ENCODE peak calls at places on chromosome 18, in ten cellular contexts. One of them, this sample, is unnamed.

GRCh38 chr18:45255142-45255890 is 360.0 kb upstream of the SLC14A2 start:
- DNase-seq in HCT116: no peak
- DNase-seq in tibial nerve: no peak
- DNase-seq in prostate gland: no peak
- DNase-seq in stomach: no peak
- DNase-seq in suprapubic skin: peak; percentile 57
- DNase-seq in ovary: no peak
- DNase-seq in body of pancreas: no peak
- DNase-seq in IMR-90: peak; percentile 92
- DNase-seq in A549: no peak
- DNase-seq in this sample: no peak

GRCh38 chr18:45901654-45902210 is 65.4 kb downstream of the EPG5 start:
- DNase-seq in HCT116: no peak
- DNase-seq in tibial nerve: no peak
- DNase-seq in prostate gland: no peak
- DNase-seq in stomach: no peak
- DNase-seq in suprapubic skin: no peak
- DNase-seq in ovary: no peak
- DNase-seq in body of pancreas: no peak
- DNase-seq in IMR-90: no peak
- DNase-seq in A549: no peak
- DNase-seq in this sample: no peak

GRCh38 chr18:46723856-46724415 is 32.9 kb downstream of the ST8SIA5 start:
- DNase-seq in HCT116: no peak
- DNase-seq in tibial nerve: no peak
- DNase-seq in prostate gland: no peak
- DNase-seq in stomach: no peak
- DNase-seq in suprapubic skin: no peak
- DNase-seq in ovary: no peak
- DNase-seq in body of pancreas: no peak
- DNase-seq in IMR-90: no peak
- DNase-seq in A549: no peak
- DNase-seq in this sample: no peak

GRCh38 chr18:54774423-54774822 is 53.9 kb upstream of the RAB27B start:
- DNase-seq in HCT116: no peak
- DNase-seq in tibial nerve: no peak
- DNase-seq in prostate gland: no peak
- DNase-seq in stomach: no peak
- DNase-seq in suprapubic skin: no peak
- DNase-seq in ovary: no peak
- DNase-seq in body of pancreas: no peak
- DNase-seq in IMR-90: peak; percentile 41
- DNase-seq in A549: no peak
- DNase-seq in this sample: no peak

GRCh38 chr18:48950536-48951447 is at the start of gene SMAD7:
- DNase-seq in HCT116: no peak
- DNase-seq in tibial nerve: peak; percentile 41
- DNase-seq in prostate gland: no peak
- DNase-seq in stomach: peak; percentile 40
- DNase-seq in suprapubic skin: no peak
- DNase-seq in ovary: peak; percentile 65
- DNase-seq in body of pancreas: peak; percentile 33
- DNase-seq in IMR-90: no peak
- DNase-seq in A549: no peak
- DNase-seq in this sample: no peak

GRCh38 chr18:46325836-46326235 is 221.7 kb downstream of the HAUS1 start:
- DNase-seq in HCT116: no peak
- DNase-seq in tibial nerve: no peak
- DNase-seq in prostate gland: no peak
- DNase-seq in stomach: no peak
- DNase-seq in suprapubic skin: no peak
- DNase-seq in ovary: no peak
- DNase-seq in body of pancreas: no peak
- DNase-seq in IMR-90: no peak
- DNase-seq in A549: no peak
- DNase-seq in this sample: no peak

GRCh38 chr18:72652990-72653593 is 109.0 kb upstream of the CBLN2 start:
- DNase-seq in HCT116: no peak
- DNase-seq in tibial nerve: no peak
- DNase-seq in prostate gland: no peak
- DNase-seq in stomach: no peak
- DNase-seq in suprapubic skin: no peak
- DNase-seq in ovary: peak; percentile 55
- DNase-seq in body of pancreas: peak; percentile 46
- DNase-seq in IMR-90: no peak
- DNase-seq in A549: peak; percentile 4
- DNase-seq in this sample: no peak

GRCh38 chr18:56168049-56168781 is 470.2 kb downstream of the TXNL1 start:
- DNase-seq in HCT116: no peak
- DNase-seq in tibial nerve: no peak
- DNase-seq in prostate gland: peak; percentile 9
- DNase-seq in stomach: no peak
- DNase-seq in suprapubic skin: no peak
- DNase-seq in ovary: peak; percentile 83
- DNase-seq in body of pancreas: peak; percentile 53
- DNase-seq in IMR-90: peak; percentile 91
- DNase-seq in A549: no peak
- DNase-seq in this sample: no peak

GRCh38 chr18:11981633-11982366 is 493 bp downstream of the IMPA2 start:
- DNase-seq in HCT116: no peak
- DNase-seq in tibial nerve: no peak
- DNase-seq in prostate gland: peak; percentile 25
- DNase-seq in stomach: peak; percentile 55
- DNase-seq in suprapubic skin: peak; percentile 86
- DNase-seq in ovary: peak; percentile 74
- DNase-seq in body of pancreas: peak; percentile 59
- DNase-seq in IMR-90: peak; percentile 19
- DNase-seq in A549: peak; percentile 35
- DNase-seq in this sample: peak; percentile 29

GRCh38 chr18:5543036-5543671 is 643 bp downstream of the EPB41L3 start:
- DNase-seq in HCT116: no peak
- DNase-seq in tibial nerve: no peak
- DNase-seq in prostate gland: no peak
- DNase-seq in stomach: no peak
- DNase-seq in suprapubic skin: no peak
- DNase-seq in ovary: peak; percentile 44
- DNase-seq in body of pancreas: peak; percentile 15
- DNase-seq in IMR-90: no peak
- DNase-seq in A549: no peak
- DNase-seq in this sample: no peak

GRCh38 chr18:53792762-53793161 is 431.7 kb downstream of the MBD2 start:
- DNase-seq in HCT116: no peak
- DNase-seq in tibial nerve: no peak
- DNase-seq in prostate gland: no peak
- DNase-seq in stomach: no peak
- DNase-seq in suprapubic skin: no peak
- DNase-seq in ovary: no peak
- DNase-seq in body of pancreas: no peak
- DNase-seq in IMR-90: no peak
- DNase-seq in A549: no peak
- DNase-seq in this sample: no peak

GRCh38 chr18:79552140-79552631 is 127.4 kb upstream of the CTDP1 start:
- DNase-seq in HCT116: no peak
- DNase-seq in tibial nerve: no peak
- DNase-seq in prostate gland: no peak
- DNase-seq in stomach: no peak
- DNase-seq in suprapubic skin: no peak
- DNase-seq in ovary: no peak
- DNase-seq in body of pancreas: no peak
- DNase-seq in IMR-90: no peak
- DNase-seq in A549: no peak
- DNase-seq in this sample: no peak

GRCh38 chr18:61817086-61817485 is 75.7 kb downstream of the RNF152 start:
- DNase-seq in HCT116: no peak
- DNase-seq in tibial nerve: no peak
- DNase-seq in prostate gland: no peak
- DNase-seq in stomach: no peak
- DNase-seq in suprapubic skin: no peak
- DNase-seq in ovary: no peak
- DNase-seq in body of pancreas: no peak
- DNase-seq in IMR-90: peak; percentile 45
- DNase-seq in A549: no peak
- DNase-seq in this sample: no peak

GRCh38 chr18:61821748-61822147 is 71.1 kb downstream of the RNF152 start:
- DNase-seq in HCT116: no peak
- DNase-seq in tibial nerve: no peak
- DNase-seq in prostate gland: no peak
- DNase-seq in stomach: no peak
- DNase-seq in suprapubic skin: no peak
- DNase-seq in ovary: no peak
- DNase-seq in body of pancreas: no peak
- DNase-seq in IMR-90: no peak
- DNase-seq in A549: no peak
- DNase-seq in this sample: no peak

GRCh38 chr18:61820842-61821241 is 72.0 kb downstream of the RNF152 start:
- DNase-seq in HCT116: no peak
- DNase-seq in tibial nerve: no peak
- DNase-seq in prostate gland: no peak
- DNase-seq in stomach: no peak
- DNase-seq in suprapubic skin: no peak
- DNase-seq in ovary: no peak
- DNase-seq in body of pancreas: no peak
- DNase-seq in IMR-90: peak; percentile 15
- DNase-seq in A549: no peak
- DNase-seq in this sample: no peak

DNA sequence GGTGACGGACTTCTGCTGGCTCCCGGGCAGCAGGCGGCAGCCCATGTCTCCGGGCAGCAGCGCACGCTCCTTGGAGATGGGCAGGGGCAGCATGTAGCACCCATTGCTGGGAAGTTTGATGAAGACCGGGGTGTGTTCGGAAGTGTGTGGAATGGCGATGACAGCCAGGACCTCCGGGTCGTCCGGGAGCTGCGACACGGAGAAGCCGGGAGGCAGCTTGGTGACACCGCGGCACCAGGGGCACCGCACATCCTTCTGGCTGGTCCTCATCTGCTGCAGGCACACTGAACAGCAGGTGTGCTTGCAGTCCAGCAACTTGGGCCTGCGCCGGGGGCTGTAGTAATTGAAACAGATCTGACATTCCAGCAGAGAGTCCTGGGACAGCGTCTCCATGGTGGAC is 76.7 kb downstream of the RNF152 start:
- DNase-seq in HCT116: no peak
- DNase-seq in tibial nerve: no peak
- DNase-seq in prostate gland: no peak
- DNase-seq in stomach: no peak
- DNase-seq in suprapubic skin: no peak
- DNase-seq in ovary: no peak
- DNase-seq in body of pancreas: no peak
- DNase-seq in IMR-90: no peak
- DNase-seq in A549: no peak
- DNase-seq in this sample: no peak
- H3K27ac ChIP-seq in HCT116: no peak overlapping the region
- H3K27ac ChIP-seq in tibial nerve: no peak overlapping the region
- H3K27ac ChIP-seq in prostate gland: no peak overlapping the region
- H3K27ac ChIP-seq in stomach: no peak overlapping the region
- H3K27ac ChIP-seq in suprapubic skin: no peak overlapping the region
- H3K27ac ChIP-seq in ovary: no peak overlapping the region
- H3K27ac ChIP-seq in body of pancreas: no peak overlapping the region
- H3K27ac ChIP-seq in IMR-90: no peak overlapping the region
- H3K27ac ChIP-seq in A549: no peak overlapping the region
- H3K27ac ChIP-seq in this sample: no peak overlapping the region

DNA sequence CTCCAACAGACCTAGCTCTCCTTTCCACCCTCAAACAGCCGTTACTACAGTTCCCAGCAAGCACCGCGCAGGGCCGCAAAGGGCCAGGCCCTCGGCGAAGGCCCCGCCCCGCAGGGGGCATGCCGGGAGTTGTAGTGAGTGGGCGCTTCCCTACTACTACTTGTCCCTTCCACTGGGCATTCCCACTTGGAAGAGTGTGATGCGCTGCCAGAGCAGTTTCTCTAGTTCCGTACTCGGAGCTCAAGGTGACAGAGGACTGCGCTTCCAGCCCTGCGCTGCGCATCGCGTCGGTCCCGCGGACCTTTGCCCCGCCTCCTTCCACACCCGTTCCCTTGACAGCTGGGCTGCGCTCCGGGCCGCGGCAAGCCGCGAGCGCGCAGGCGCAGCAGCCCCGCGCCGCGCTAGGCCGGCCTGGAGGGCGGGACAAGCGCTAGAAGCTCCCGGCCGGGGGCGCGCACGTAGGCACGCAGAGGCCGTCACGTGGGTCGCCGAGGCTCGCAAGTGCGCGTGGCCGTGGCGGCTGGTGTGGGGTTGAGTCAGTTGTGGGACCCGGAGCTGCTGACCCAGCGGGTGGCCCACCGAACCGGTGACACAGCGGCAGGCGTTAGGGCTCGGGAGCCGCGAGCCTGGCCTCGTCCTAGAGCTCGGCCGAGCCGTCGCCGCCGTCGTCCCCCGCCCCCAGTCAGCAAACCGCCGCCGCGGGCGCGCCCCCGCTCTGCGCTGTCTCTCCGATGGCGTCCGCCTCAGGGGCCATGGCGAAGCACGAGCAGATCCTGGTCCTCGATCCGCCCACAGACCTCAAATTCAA is at the start of gene VAPA:
- DNase-seq in HCT116: peak; percentile 90
- DNase-seq in tibial nerve: peak; percentile 88
- DNase-seq in prostate gland: peak; percentile 94
- DNase-seq in stomach: peak; percentile 96
- DNase-seq in suprapubic skin: peak; percentile 96
- DNase-seq in ovary: peak; percentile 97
- DNase-seq in body of pancreas: peak; percentile 93
- DNase-seq in IMR-90: peak; percentile 96
- DNase-seq in A549: peak; percentile 73
- DNase-seq in this sample: peak; percentile 94
- TF ChIP-seq POLR2A in HCT116: peak; percentile 63
- TF ChIP-seq POLR2A in tibial nerve: peak; percentile 98
- TF ChIP-seq POLR2A in prostate gland: peak; percentile 96
- TF ChIP-seq POLR2A in stomach: peak; percentile 24
- TF ChIP-seq POLR2A in suprapubic skin: peak; percentile 84
- TF ChIP-seq POLR2A in ovary: peak; percentile 99
- TF ChIP-seq POLR2A in body of pancreas: peak; percentile 97
- TF ChIP-seq POLR2A in IMR-90: peak; percentile 92
- TF ChIP-seq POLR2A in A549: peak; percentile 59
- TF ChIP-seq POLR2A in this sample: peak; percentile 90

GRCh38 chr18:36843199-36843598 is 14.3 kb downstream of the KIAA1328 start:
- DNase-seq in HCT116: no peak
- DNase-seq in tibial nerve: no peak
- DNase-seq in prostate gland: no peak
- DNase-seq in stomach: no peak
- DNase-seq in suprapubic skin: no peak
- DNase-seq in ovary: no peak
- DNase-seq in body of pancreas: no peak
- DNase-seq in IMR-90: no peak
- DNase-seq in A549: no peak
- DNase-seq in this sample: no peak
- H3K4me3 ChIP-seq in HCT116: no peak overlapping the region
- H3K4me3 ChIP-seq in tibial nerve: no peak overlapping the region
- H3K4me3 ChIP-seq in prostate gland: no peak overlapping the region
- H3K4me3 ChIP-seq in stomach: no peak overlapping the region
- H3K4me3 ChIP-seq in suprapubic skin: no peak overlapping the region
- H3K4me3 ChIP-seq in ovary: no peak overlapping the region
- H3K4me3 ChIP-seq in body of pancreas: no peak overlapping the region
- H3K4me3 ChIP-seq in IMR-90: no peak overlapping the region
- H3K4me3 ChIP-seq in A549: no peak overlapping the region
- H3K4me3 ChIP-seq in this sample: no peak overlapping the region

DNA sequence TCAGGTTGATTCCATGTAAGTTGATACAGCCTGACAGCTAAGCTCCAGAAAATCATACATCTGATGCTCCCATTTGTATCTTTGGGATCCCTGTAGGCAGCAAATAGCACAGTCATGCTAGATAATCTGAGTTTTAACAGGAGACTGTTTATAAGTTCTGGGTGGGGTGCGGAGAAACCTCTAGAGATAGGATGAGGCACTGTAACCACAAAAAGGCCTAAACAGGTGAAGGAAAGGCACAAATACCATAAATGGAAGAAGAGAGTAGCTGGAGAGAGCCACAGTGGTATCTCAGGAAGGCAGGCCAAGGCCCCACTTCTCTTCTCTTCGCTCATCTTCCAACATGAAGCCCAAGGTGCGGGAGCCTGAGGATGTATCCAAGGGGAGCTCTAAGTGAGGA is 18.1 kb upstream of the B4GALT6 start:
- DNase-seq in HCT116: no peak
- DNase-seq in tibial nerve: no peak
- DNase-seq in prostate gland: no peak
- DNase-seq in stomach: no peak
- DNase-seq in suprapubic skin: no peak
- DNase-seq in ovary: no peak
- DNase-seq in body of pancreas: no peak
- DNase-seq in IMR-90: no peak
- DNase-seq in A549: no peak
- DNase-seq in this sample: no peak
- H3K27ac ChIP-seq in HCT116: no peak overlapping the region
- H3K27ac ChIP-seq in tibial nerve: no peak overlapping the region
- H3K27ac ChIP-seq in prostate gland: no peak overlapping the region
- H3K27ac ChIP-seq in stomach: no peak overlapping the region
- H3K27ac ChIP-seq in suprapubic skin: no peak overlapping the region
- H3K27ac ChIP-seq in ovary: no peak overlapping the region
- H3K27ac ChIP-seq in body of pancreas: no peak overlapping the region
- H3K27ac ChIP-seq in IMR-90: no peak overlapping the region
- H3K27ac ChIP-seq in A549: no peak overlapping the region
- H3K27ac ChIP-seq in this sample: no peak overlapping the region